ENCODE peak calls at places on chromosomes 11 and 22, in eight cellular contexts. One of them, this sample, is unnamed. For H3K9me3, the result is how much of the 10 kb centered on the place peaks cover.

GRCh38 chr11:31303644-31304043 is 65.9 kb downstream of the DCDC1 start:
- DNase-seq in hepatocyte: no peak
- DNase-seq in naive thymus-derived CD4-positive, alpha-beta T cell: no peak
- DNase-seq in HCT116: no peak
- DNase-seq in lower lobe of right lung: no peak
- DNase-seq in K562: no peak
- DNase-seq in cardiac muscle cell: no peak
- DNase-seq in IMR-90: no peak
- DNase-seq in this sample: no peak

GRCh38 chr11:126102436-126102894 is 39.8 kb upstream of the CDON start:
- DNase-seq in lower lobe of right lung: peak
- DNase-seq in hepatocyte: peak
- DNase-seq in HCT116: no peak
- DNase-seq in K562: peak
- DNase-seq in naive thymus-derived CD4-positive, alpha-beta T cell: no peak
- DNase-seq in IMR-90: peak
- DNase-seq in cardiac muscle cell: peak
- DNase-seq in this sample: no peak

GRCh38 chr11:12725047-12725862 is 51.0 kb downstream of the TEAD1 start:
- DNase-seq in HCT116: no peak
- DNase-seq in cardiac muscle cell: peak
- DNase-seq in hepatocyte: no peak
- DNase-seq in K562: no peak
- DNase-seq in lower lobe of right lung: no peak
- DNase-seq in IMR-90: no peak
- DNase-seq in naive thymus-derived CD4-positive, alpha-beta T cell: no peak
- DNase-seq in this sample: no peak

GRCh38 chr11:92651159-92651558 is 318.3 kb upstream of the MTNR1B start:
- DNase-seq in lower lobe of right lung: no peak
- DNase-seq in K562: no peak
- DNase-seq in cardiac muscle cell: no peak
- DNase-seq in hepatocyte: no peak
- DNase-seq in IMR-90: no peak
- DNase-seq in naive thymus-derived CD4-positive, alpha-beta T cell: no peak
- DNase-seq in HCT116: no peak
- DNase-seq in this sample: no peak

GRCh38 chr11:45150943-45151342 is 4.5 kb downstream of the PRDM11 start:
- DNase-seq in hepatocyte: no peak
- DNase-seq in HCT116: no peak
- DNase-seq in K562: no peak
- DNase-seq in IMR-90: no peak
- DNase-seq in cardiac muscle cell: no peak
- DNase-seq in naive thymus-derived CD4-positive, alpha-beta T cell: peak
- DNase-seq in lower lobe of right lung: no peak
- DNase-seq in this sample: no peak

GRCh38 chr11:59802639-59803176 is 7.9 kb downstream of the MRPL16 start:
- DNase-seq in naive thymus-derived CD4-positive, alpha-beta T cell: no peak
- DNase-seq in hepatocyte: peak
- DNase-seq in cardiac muscle cell: peak
- DNase-seq in IMR-90: peak
- DNase-seq in HCT116: peak
- DNase-seq in lower lobe of right lung: no peak
- DNase-seq in K562: peak
- DNase-seq in this sample: no peak

GRCh38 chr11:15770798-15771414 is 585.4 kb downstream of the SOX6 start:
- DNase-seq in IMR-90: peak
- DNase-seq in hepatocyte: peak
- DNase-seq in HCT116: peak
- DNase-seq in K562: peak
- DNase-seq in naive thymus-derived CD4-positive, alpha-beta T cell: no peak
- DNase-seq in cardiac muscle cell: peak
- DNase-seq in lower lobe of right lung: peak
- DNase-seq in this sample: peak

GRCh38 chr11:86805873-86806310 is 5.5 kb downstream of the PRSS23 start:
- DNase-seq in lower lobe of right lung: no peak
- DNase-seq in IMR-90: no peak
- DNase-seq in cardiac muscle cell: no peak
- DNase-seq in HCT116: no peak
- DNase-seq in naive thymus-derived CD4-positive, alpha-beta T cell: peak
- DNase-seq in K562: no peak
- DNase-seq in hepatocyte: no peak
- DNase-seq in this sample: no peak

GRCh38 chr11:130212431-130212961 is 52.9 kb downstream of the ST14 start:
- DNase-seq in naive thymus-derived CD4-positive, alpha-beta T cell: peak
- DNase-seq in IMR-90: no peak
- DNase-seq in cardiac muscle cell: no peak
- DNase-seq in lower lobe of right lung: peak
- DNase-seq in hepatocyte: no peak
- DNase-seq in HCT116: no peak
- DNase-seq in K562: no peak
- DNase-seq in this sample: no peak

GRCh38 chr11:122170815-122171475 is 54.9 kb upstream of the BLID start:
- DNase-seq in lower lobe of right lung: no peak
- DNase-seq in naive thymus-derived CD4-positive, alpha-beta T cell: no peak
- DNase-seq in IMR-90: peak
- DNase-seq in cardiac muscle cell: peak
- DNase-seq in hepatocyte: no peak
- DNase-seq in HCT116: peak
- DNase-seq in K562: no peak
- DNase-seq in this sample: peak

GRCh38 chr22:20747223-20747622 is 26.7 kb upstream of the SERPIND1 start:
- DNase-seq in IMR-90: no peak
- DNase-seq in HCT116: no peak
- DNase-seq in cardiac muscle cell: no peak
- DNase-seq in K562: no peak
- DNase-seq in naive thymus-derived CD4-positive, alpha-beta T cell: no peak
- DNase-seq in hepatocyte: no peak
- DNase-seq in lower lobe of right lung: no peak
- DNase-seq in this sample: no peak

GRCh38 chr22:27842994-27843431 is 41.5 kb upstream of the MN1 start:
- DNase-seq in IMR-90: no peak
- DNase-seq in lower lobe of right lung: no peak
- DNase-seq in HCT116: no peak
- DNase-seq in K562: no peak
- DNase-seq in hepatocyte: no peak
- DNase-seq in naive thymus-derived CD4-positive, alpha-beta T cell: no peak
- DNase-seq in cardiac muscle cell: no peak
- DNase-seq in this sample: no peak

GRCh38 chr11:116420770-116421528 is 351.8 kb downstream of the BUD13 start:
- DNase-seq in HCT116: peak
- DNase-seq in IMR-90: no peak
- DNase-seq in naive thymus-derived CD4-positive, alpha-beta T cell: no peak
- DNase-seq in cardiac muscle cell: peak
- DNase-seq in hepatocyte: peak
- DNase-seq in lower lobe of right lung: no peak
- DNase-seq in K562: no peak
- DNase-seq in this sample: no peak

GRCh38 chr11:112903310-112903709 is 57.9 kb upstream of the NCAM1 start:
- DNase-seq in lower lobe of right lung: no peak
- DNase-seq in hepatocyte: no peak
- DNase-seq in naive thymus-derived CD4-positive, alpha-beta T cell: no peak
- DNase-seq in IMR-90: no peak
- DNase-seq in cardiac muscle cell: no peak
- DNase-seq in K562: no peak
- DNase-seq in HCT116: no peak
- DNase-seq in this sample: no peak

DNA sequence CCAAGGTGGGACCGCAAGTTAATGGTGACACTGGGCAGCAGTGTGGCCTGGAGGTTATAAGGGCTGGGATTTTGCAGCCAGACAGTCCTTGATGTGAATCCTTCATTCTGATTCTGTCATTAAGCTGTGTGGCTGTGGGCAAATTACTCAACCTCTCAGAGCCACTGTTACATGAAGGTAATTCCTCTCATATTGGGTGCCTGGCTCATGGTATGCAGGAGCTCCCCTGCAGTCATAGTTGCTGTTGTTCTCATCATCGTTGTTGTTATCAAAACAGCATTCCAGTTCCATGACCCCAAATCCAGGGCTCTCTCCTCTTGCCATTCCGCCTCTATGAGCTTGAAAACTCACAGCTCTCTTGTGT is 1.5 kb downstream of the RAB36 start:
- DNase-seq in IMR-90: no peak
- DNase-seq in lower lobe of right lung: no peak
- DNase-seq in cardiac muscle cell: peak
- DNase-seq in naive thymus-derived CD4-positive, alpha-beta T cell: no peak
- DNase-seq in K562: no peak
- DNase-seq in HCT116: no peak
- DNase-seq in hepatocyte: no peak
- DNase-seq in this sample: no peak
- H3K27ac ChIP-seq in IMR-90: no peak
- H3K27ac ChIP-seq in lower lobe of right lung: no peak
- H3K27ac ChIP-seq in cardiac muscle cell: no peak
- H3K27ac ChIP-seq in naive thymus-derived CD4-positive, alpha-beta T cell: peak
- H3K27ac ChIP-seq in K562: no peak
- H3K27ac ChIP-seq in HCT116: no peak
- H3K27ac ChIP-seq in hepatocyte: no peak
- H3K27ac ChIP-seq in this sample: no peak

DNA sequence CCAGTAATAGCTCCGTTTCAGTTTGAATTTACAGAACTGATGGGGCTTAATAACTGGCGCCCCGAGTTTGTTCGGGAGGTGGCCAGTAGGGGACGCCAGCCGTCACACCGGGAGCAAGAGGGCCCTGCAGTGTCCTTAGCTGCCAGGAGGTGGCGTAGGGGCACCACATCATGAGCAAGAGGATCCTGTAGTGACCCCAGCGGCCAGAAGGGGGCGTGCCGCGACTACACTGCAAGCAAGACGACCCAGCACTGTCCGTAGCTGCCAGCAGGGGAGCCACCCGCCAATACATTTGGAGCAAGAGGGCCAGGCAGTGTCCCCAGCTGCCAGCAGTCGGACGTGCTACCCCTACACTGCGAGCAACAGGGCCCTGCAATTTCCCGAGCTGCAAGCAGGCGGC is 663.7 kb upstream of the B3GAT1 start:
- DNase-seq in K562: peak
- DNase-seq in cardiac muscle cell: peak
- DNase-seq in lower lobe of right lung: peak
- DNase-seq in hepatocyte: peak
- DNase-seq in naive thymus-derived CD4-positive, alpha-beta T cell: peak
- DNase-seq in HCT116: peak
- DNase-seq in IMR-90: peak
- DNase-seq in this sample: no peak
- H3K9me3 ChIP-seq in K562: under half
- H3K9me3 ChIP-seq in cardiac muscle cell: under half
- H3K9me3 ChIP-seq in lower lobe of right lung: under half
- H3K9me3 ChIP-seq in hepatocyte: under half
- H3K9me3 ChIP-seq in naive thymus-derived CD4-positive, alpha-beta T cell: under half
- H3K9me3 ChIP-seq in HCT116: under half
- H3K9me3 ChIP-seq in IMR-90: under half
- H3K9me3 ChIP-seq in this sample: under half

GRCh38 chr11:108853151-108853550 is 188.3 kb downstream of the DDX10 start:
- DNase-seq in IMR-90: no peak
- DNase-seq in lower lobe of right lung: no peak
- DNase-seq in hepatocyte: no peak
- DNase-seq in naive thymus-derived CD4-positive, alpha-beta T cell: no peak
- DNase-seq in cardiac muscle cell: no peak
- DNase-seq in HCT116: no peak
- DNase-seq in K562: no peak
- DNase-seq in this sample: no peak
- H3K4me3 ChIP-seq in IMR-90: no peak
- H3K4me3 ChIP-seq in lower lobe of right lung: no peak
- H3K4me3 ChIP-seq in hepatocyte: no peak
- H3K4me3 ChIP-seq in naive thymus-derived CD4-positive, alpha-beta T cell: no peak
- H3K4me3 ChIP-seq in cardiac muscle cell: no peak
- H3K4me3 ChIP-seq in HCT116: no peak
- H3K4me3 ChIP-seq in K562: no peak
- H3K4me3 ChIP-seq in this sample: no peak

GRCh38 chr11:73389134-73389525 is 12.9 kb downstream of the RELT start:
- DNase-seq in naive thymus-derived CD4-positive, alpha-beta T cell: no peak
- DNase-seq in K562: no peak
- DNase-seq in cardiac muscle cell: no peak
- DNase-seq in HCT116: no peak
- DNase-seq in lower lobe of right lung: no peak
- DNase-seq in hepatocyte: no peak
- DNase-seq in IMR-90: no peak
- DNase-seq in this sample: no peak
- H3K27ac ChIP-seq in naive thymus-derived CD4-positive, alpha-beta T cell: no peak
- H3K27ac ChIP-seq in K562: no peak
- H3K27ac ChIP-seq in cardiac muscle cell: no peak
- H3K27ac ChIP-seq in HCT116: no peak
- H3K27ac ChIP-seq in lower lobe of right lung: no peak
- H3K27ac ChIP-seq in hepatocyte: no peak
- H3K27ac ChIP-seq in IMR-90: no peak
- H3K27ac ChIP-seq in this sample: no peak

This sample was measured in AG04450.